ENCODE peak calls at places on chromosomes 2 and 18, in six cellular contexts. N, J, D, A, X and O are unnamed samples.

GRCh38 chr2:222545821-222546540 is 109.9 kb downstream of the FARSB start:
- DNase-seq in N (no peak), J (no peak), D (no peak), A (no peak), X (no peak), O (no peak)

GRCh38 chr2:5915926-5916325 is 223.7 kb downstream of the SOX11 start:
- DNase-seq in N (no peak), J (peak), D (peak), A (peak), X (no peak), O (no peak)

GRCh38 chr2:62706721-62707516 is 1.4 kb downstream of the EHBP1 start:
- DNase-seq in N (no peak), J (no peak), D (peak), A (no peak), X (no peak), O (no peak)

GRCh38 chr2:29632018-29632417 is 289.4 kb downstream of the ALK start:
- DNase-seq in N (no peak), J (no peak), D (peak), A (no peak), X (no peak), O (no peak)

GRCh38 chr2:184875911-184876310 is 277.6 kb downstream of the ZNF804A start:
- DNase-seq in N (no peak), J (no peak), D (no peak), A (no peak), X (no peak), O (no peak)

GRCh38 chr2:127218843-127219715 is 1.0 kb downstream of the CYP27C1 start:
- DNase-seq in N (no peak), J (no peak), D (no peak), A (no peak), X (no peak), O (no peak)

GRCh38 chr18:22283397-22283796 is 114.0 kb downstream of the GATA6 start:
- DNase-seq in N (no peak), J (no peak), D (no peak), A (no peak), X (no peak), O (no peak)

GRCh38 chr18:58341913-58342312 is 287.0 kb downstream of the ALPK2 start:
- DNase-seq in N (no peak), J (no peak), D (no peak), A (no peak), X (no peak), O (no peak)

GRCh38 chr18:31498450-31499156 is 626 bp downstream of the DSG2 start:
- DNase-seq in N (no peak), J (no peak), D (no peak), A (no peak), X (no peak), O (peak)

GRCh38 chr2:164868563-164869419 is 27.2 kb upstream of the COBLL1 start:
- DNase-seq in N (no peak), J (no peak), D (peak), A (no peak), X (no peak), O (no peak)

GRCh38 chr2:204726831-204727230 is 181.6 kb downstream of the PARD3B start:
- DNase-seq in N (no peak), J (no peak), D (no peak), A (no peak), X (no peak), O (no peak)

GRCh38 chr18:7464245-7464966 is 102.7 kb upstream of the PTPRM start:
- DNase-seq in N (no peak), J (no peak), D (peak), A (no peak), X (no peak), O (no peak)

GRCh38 chr2:237281900-237282306 is 132.1 kb downstream of the COL6A3 start:
- DNase-seq in N (no peak), J (no peak), D (peak), A (no peak), X (no peak), O (no peak)

GRCh38 chr2:214320211-214320610 is 90.6 kb upstream of the VWC2L start:
- DNase-seq in N (no peak), J (no peak), D (peak), A (no peak), X (no peak), O (no peak)

GRCh38 chr2:43184339-43184895 is 42.0 kb downstream of the ZFP36L2 start:
- DNase-seq in N (no peak), J (peak), D (peak), A (peak), X (no peak), O (no peak)

GRCh38 chr2:235135990-235136561 is 184.3 kb downstream of the SH3BP4 start:
- DNase-seq in N (peak), J (peak), D (peak), A (peak), X (peak), O (peak)